ENCODE peak calls at places on chromosomes 12 and 14, in four cellular contexts. U is tibial artery, W is neural progenitor cell, K is A549. F is an unnamed sample.
A peak's percentile ranks its signal among the peaks of the same experiment; 100 is the strongest.

GRCh38 chr12:12384601-12385321 is 27.9 kb downstream of the BORCS5 start:
- DNase-seq in U (no peak), W (peak; percentile 32), K (no peak), F (no peak)

GRCh38 chr14:65696801-65697200 is 284.3 kb downstream of the FUT8 start:
- DNase-seq in U (no peak), K (no peak), W (no peak), F (no peak)

GRCh38 chr12:131283191-131283861 is 329.6 kb downstream of the ADGRD1 start:
- DNase-seq in W (no peak), K (no peak), U (no peak), F (no peak)

GRCh38 chr14:71130491-71131179 is 223.4 kb downstream of the PCNX1 start:
- DNase-seq in U (no peak), W (no peak), K (no peak), F (no peak)

GRCh38 chr14:70955543-70956480 is 48.6 kb downstream of the PCNX1 start:
- DNase-seq in W (peak; percentile 38), K (peak; percentile 23), U (no peak), F (no peak)

GRCh38 chr12:132622437-132623071 is 4.0 kb downstream of the P2RX2 start:
- DNase-seq in W (no peak), U (no peak), K (no peak), F (peak; percentile 69)

GRCh38 chr14:95515523-95516517 is 630 bp downstream of the SYNE3 start:
- DNase-seq in K (peak; percentile 37), W (peak; percentile 82), U (peak; percentile 88), F (peak; percentile 87)

GRCh38 chr14:30193056-30193455 is 265.4 kb upstream of the PRKD1 start:
- DNase-seq in U (no peak), W (no peak), K (no peak), F (no peak)

GRCh38 chr12:37546206-37546605 is 770.4 kb upstream of the ALG10B start:
- DNase-seq in W (no peak), K (no peak), U (no peak), F (no peak)

GRCh38 chr12:121484967-121485366 is 85.0 kb downstream of the RNF34 start:
- DNase-seq in W (no peak), K (no peak), U (no peak), F (no peak)

GRCh38 chr12:99110212-99110611 is 465.1 kb downstream of the APAF1 start:
- DNase-seq in W (no peak), K (no peak), U (no peak), F (no peak)

GRCh38 chr12:15966426-15966825 is 55.3 kb downstream of the DERA start:
- DNase-seq in W (no peak), K (no peak), U (no peak), F (no peak)

GRCh38 chr12:10247659-10248058 is 35.0 kb downstream of the GABARAPL1 start:
- DNase-seq in K (no peak), U (no peak), W (no peak), F (no peak)

GRCh38 chr14:68628605-68629310 is 164.1 kb downstream of the ZFP36L1 start:
- DNase-seq in U (peak; percentile 68), W (peak; percentile 30), K (no peak), F (peak; percentile 68)

GRCh38 chr12:116806845-116807440 is 68.8 kb downstream of the RNFT2 start:
- DNase-seq in K (no peak), W (no peak), U (no peak), F (no peak)

GRCh38 chr14:57245941-57246340 is 22.8 kb downstream of the EXOC5 start:
- DNase-seq in W (no peak), K (no peak), U (no peak), F (no peak)

GRCh38 chr12:127025545-127025944 is 1241.4 kb upstream of the TMEM132C start:
- DNase-seq in U (no peak), W (no peak), K (peak; percentile 9), F (no peak)

GRCh38 chr14:34693228-34693939 is 21.0 kb downstream of the CFL2 start:
- DNase-seq in W (peak; percentile 16), U (no peak), K (peak; percentile 83), F (no peak)

GRCh38 chr12:1502441-1502785 is 92.0 kb downstream of the FBXL14 start:
- DNase-seq in K (no peak), W (no peak), U (no peak), F (no peak)

GRCh38 chr14:24556756-24557155 is 19.3 kb downstream of the CTSG start:
- DNase-seq in W (no peak), U (no peak), K (no peak), F (no peak)

GRCh38 chr14:95470942-95471499 is 45.4 kb downstream of the SYNE3 start:
- DNase-seq in K (no peak), U (no peak), W (no peak), F (no peak)

GRCh38 chr12:89238593-89238992 is 113.7 kb downstream of the DUSP6 start:
- DNase-seq in W (no peak), U (peak; percentile 68), K (no peak), F (no peak)

GRCh38 chr14:102554835-102555819 is 37.3 kb upstream of the RCOR1 start:
- DNase-seq in W (peak; percentile 87), U (no peak), K (no peak), F (no peak)

GRCh38 chr14:53260286-53260685 is 107.2 kb upstream of the DDHD1 start:
- DNase-seq in W (no peak), K (no peak), U (no peak), F (no peak)

GRCh38 chr14:57871487-57872080 is 5.7 kb upstream of the SLC35F4 start:
- DNase-seq in U (no peak), W (peak; percentile 75), K (peak; percentile 43), F (no peak)

GRCh38 chr12:41334390-41334789 is 146.3 kb downstream of the PDZRN4 start:
- DNase-seq in W (peak; percentile 7), K (no peak), U (no peak), F (no peak)

GRCh38 chr12:109160873-109161272 is 44.5 kb downstream of the ACACB start:
- DNase-seq in U (no peak), K (no peak), W (no peak), F (no peak)
- H3K27ac ChIP-seq in U (no peak overlapping the region), K (no peak overlapping the region), W (no peak overlapping the region), F (peak overlapping the region; percentile 77)

GRCh38 chr12:19185262-19185929 is 55.9 kb downstream of the PLEKHA5 start:
- DNase-seq in K (no peak), U (no peak), W (no peak), F (no peak)
- TF ChIP-seq CTCF in K (no peak), U (no peak), W (no peak), F (no peak)

GRCh38 chr14:74915826-74916225 is 7.2 kb downstream of the RPS6KL1 start:
- DNase-seq in U (no peak), W (no peak), K (no peak), F (no peak)

GRCh38 chr14:74915426-74915825 is 7.6 kb downstream of the RPS6KL1 start:
- DNase-seq in W (no peak), U (peak; percentile 29), K (no peak), F (no peak)

GRCh38 chr14:74918380-74918779 is 4.7 kb downstream of the RPS6KL1 start:
- DNase-seq in W (no peak), K (no peak), U (peak; percentile 60), F (no peak)

GRCh38 chr14:74917646-74918081 is 5.4 kb downstream of the RPS6KL1 start:
- DNase-seq in W (no peak), U (peak; percentile 86), K (no peak), F (peak; percentile 83)

DNA sequence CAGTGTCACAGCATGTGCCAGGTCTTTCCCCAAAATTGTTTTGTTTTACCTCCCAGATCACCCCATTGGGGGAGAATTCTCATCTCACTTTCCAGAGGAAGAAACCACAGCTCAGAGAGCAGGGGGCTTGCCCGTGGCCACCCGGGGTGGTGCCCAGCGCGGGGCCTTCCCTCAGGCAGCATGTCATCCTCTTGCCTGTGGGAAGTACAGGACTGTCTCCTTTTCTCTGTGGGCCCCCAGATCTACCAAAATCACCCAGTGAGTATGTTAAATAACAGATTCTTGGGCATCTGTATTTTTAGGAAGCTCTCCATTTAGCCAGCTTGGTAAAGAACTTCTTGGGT is 5.9 kb downstream of the RPS6KL1 start:
- DNase-seq in W (no peak), K (no peak), U (peak; percentile 48), F (no peak)
- H3K27ac ChIP-seq in W (no peak overlapping the region), K (no peak overlapping the region), U (peak overlapping the region; percentile 58), F (peak overlapping the region; percentile 58)

DNA sequence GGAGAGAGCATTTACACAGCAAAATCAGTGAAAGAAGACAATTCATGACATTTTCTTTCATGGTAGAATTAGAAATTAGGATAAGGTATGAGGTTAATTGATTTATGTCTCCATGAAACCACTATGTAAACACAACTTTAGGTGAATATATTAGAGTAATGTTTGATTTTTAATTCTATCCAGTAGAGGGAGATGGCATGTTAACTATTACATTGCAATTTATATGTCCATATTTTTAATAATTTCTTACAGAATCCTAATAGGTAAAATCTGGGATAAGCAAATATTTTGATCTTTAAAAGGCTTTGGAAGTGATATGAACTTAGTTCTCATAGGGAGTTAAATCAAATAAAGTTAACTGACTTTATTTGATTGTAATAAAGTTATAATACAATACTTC is 373.4 kb upstream of the PDE3A start:
- DNase-seq in K (no peak), W (no peak), U (no peak), F (no peak)
- TF ChIP-seq CTCF in K (peak; percentile 26), W (peak; percentile 5), U (no peak), F (no peak)

GRCh38 chr12:104456417-104456949 is at the start of gene CHST11:
- DNase-seq in U (peak; percentile 92), K (peak; percentile 86), W (peak; percentile 98), F (peak; percentile 92)
- H3K27ac ChIP-seq in U (peak within 1 kb of the TSS; percentile 79), K (peak within 1 kb of the TSS; percentile 96), W (peak within 1 kb of the TSS; percentile 3), F (peak within 1 kb of the TSS; percentile 94)

GRCh38 chr12:109944975-109945374 is 44.9 kb downstream of the TCHP start:
- DNase-seq in K (peak; percentile 23), U (no peak), W (peak; percentile 89), F (no peak)
- TF ChIP-seq CTCF in K (no peak), U (no peak), W (peak; percentile 21), F (no peak)

GRCh38 chr12:48351022-48351708 is 446 bp upstream of the ZNF641 start:
- DNase-seq in K (peak; percentile 74), W (no peak), U (peak; percentile 89), F (peak; percentile 90)

GRCh38 chr12:48352157-48352775 is 1.5 kb upstream of the ZNF641 start:
- DNase-seq in W (no peak), U (no peak), K (no peak), F (no peak)

GRCh38 chr12:48350249-48351021 is at the start of gene ZNF641:
- DNase-seq in W (peak; percentile 95), U (peak; percentile 92), K (peak; percentile 77), F (peak; percentile 87)

DNA sequence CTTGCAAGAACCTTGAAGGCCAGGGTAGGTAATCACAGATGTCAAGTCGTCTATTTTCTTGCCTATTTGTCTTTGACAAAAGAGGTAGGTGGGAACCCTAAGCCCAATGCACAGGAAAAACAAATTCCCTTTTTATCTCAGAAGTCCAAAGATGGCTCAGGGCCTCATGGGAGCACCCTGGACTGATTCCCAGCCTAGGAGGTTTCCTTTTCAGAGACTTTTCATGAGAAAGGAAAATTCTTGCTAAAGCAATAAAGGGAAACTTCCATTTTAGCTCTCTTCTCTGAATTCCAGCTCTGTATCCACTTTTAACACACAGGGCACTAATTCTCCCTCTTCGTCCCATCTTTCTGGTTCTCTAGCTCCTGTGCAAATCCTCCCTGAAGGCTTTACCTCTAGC is 1.2 kb downstream of the ZNF641 start:
- DNase-seq in U (no peak), W (no peak), K (no peak), F (no peak)
- H3K27ac ChIP-seq in U (peak overlapping the region; percentile 94), W (no peak overlapping the region), K (no peak overlapping the region), F (peak overlapping the region; percentile 96)

F was measured in coronary artery.